ENCODE peak calls at places on chromosomes 7 and 10, in seven cellular contexts. One of them, this sample, is unnamed.

GRCh38 chr7:2313450-2314208 is 612 bp downstream of the SNX8 start:
- DNase-seq in pancreas: no peak
- DNase-seq in CD8-positive, alpha-beta memory T cell: no peak
- DNase-seq in A549: no peak
- DNase-seq in gastrocnemius medialis: no peak
- DNase-seq in ovary: no peak
- DNase-seq in stomach: peak; percentile 34
- DNase-seq in this sample: peak; percentile 52

GRCh38 chr10:122878799-122879338 is 512 bp downstream of the FAM24B start:
- DNase-seq in A549: no peak
- DNase-seq in CD8-positive, alpha-beta memory T cell: no peak
- DNase-seq in stomach: no peak
- DNase-seq in pancreas: no peak
- DNase-seq in ovary: no peak
- DNase-seq in gastrocnemius medialis: no peak
- DNase-seq in this sample: no peak

GRCh38 chr10:58856508-58857240 is 319.8 kb upstream of the PHYHIPL start:
- DNase-seq in stomach: no peak
- DNase-seq in ovary: no peak
- DNase-seq in A549: peak; percentile 94
- DNase-seq in CD8-positive, alpha-beta memory T cell: no peak
- DNase-seq in pancreas: no peak
- DNase-seq in gastrocnemius medialis: peak; percentile 26
- DNase-seq in this sample: peak; percentile 94

GRCh38 chr7:31408120-31408729 is 67.7 kb upstream of the NEUROD6 start:
- DNase-seq in pancreas: no peak
- DNase-seq in ovary: no peak
- DNase-seq in A549: peak; percentile 94
- DNase-seq in stomach: no peak
- DNase-seq in gastrocnemius medialis: no peak
- DNase-seq in CD8-positive, alpha-beta memory T cell: no peak
- DNase-seq in this sample: peak; percentile 48

GRCh38 chr10:130805635-130806030 is 505.9 kb downstream of the TCERG1L start:
- DNase-seq in ovary: no peak
- DNase-seq in pancreas: no peak
- DNase-seq in CD8-positive, alpha-beta memory T cell: no peak
- DNase-seq in stomach: no peak
- DNase-seq in A549: no peak
- DNase-seq in gastrocnemius medialis: no peak
- DNase-seq in this sample: no peak

GRCh38 chr10:121774813-121775212 is 153.0 kb downstream of the ATE1 start:
- DNase-seq in stomach: no peak
- DNase-seq in ovary: no peak
- DNase-seq in CD8-positive, alpha-beta memory T cell: no peak
- DNase-seq in gastrocnemius medialis: peak; percentile 13
- DNase-seq in pancreas: no peak
- DNase-seq in A549: no peak
- DNase-seq in this sample: no peak

GRCh38 chr7:51238981-51239495 is 77.6 kb downstream of the COBL start:
- DNase-seq in ovary: no peak
- DNase-seq in pancreas: no peak
- DNase-seq in gastrocnemius medialis: no peak
- DNase-seq in A549: no peak
- DNase-seq in CD8-positive, alpha-beta memory T cell: no peak
- DNase-seq in stomach: no peak
- DNase-seq in this sample: no peak

GRCh38 chr10:87605656-87606308 is 53.9 kb upstream of the PAPSS2 start:
- DNase-seq in pancreas: no peak
- DNase-seq in gastrocnemius medialis: no peak
- DNase-seq in A549: no peak
- DNase-seq in ovary: no peak
- DNase-seq in CD8-positive, alpha-beta memory T cell: no peak
- DNase-seq in stomach: no peak
- DNase-seq in this sample: no peak

GRCh38 chr7:105355701-105356100 is 33.0 kb downstream of the SRPK2 start:
- DNase-seq in ovary: no peak
- DNase-seq in stomach: no peak
- DNase-seq in CD8-positive, alpha-beta memory T cell: no peak
- DNase-seq in pancreas: no peak
- DNase-seq in A549: no peak
- DNase-seq in gastrocnemius medialis: no peak
- DNase-seq in this sample: no peak

GRCh38 chr7:80770675-80771081 is 132.2 kb downstream of the CD36 start:
- DNase-seq in ovary: no peak
- DNase-seq in stomach: no peak
- DNase-seq in A549: peak; percentile 22
- DNase-seq in CD8-positive, alpha-beta memory T cell: no peak
- DNase-seq in pancreas: no peak
- DNase-seq in gastrocnemius medialis: no peak
- DNase-seq in this sample: no peak

GRCh38 chr7:104656467-104656866 is 328.1 kb downstream of the LHFPL3 start:
- DNase-seq in gastrocnemius medialis: no peak
- DNase-seq in ovary: no peak
- DNase-seq in A549: no peak
- DNase-seq in stomach: no peak
- DNase-seq in CD8-positive, alpha-beta memory T cell: no peak
- DNase-seq in pancreas: no peak
- DNase-seq in this sample: no peak

GRCh38 chr7:123653162-123653561 is 2.5 kb upstream of the LMOD2 start:
- DNase-seq in pancreas: no peak
- DNase-seq in ovary: no peak
- DNase-seq in A549: no peak
- DNase-seq in CD8-positive, alpha-beta memory T cell: no peak
- DNase-seq in stomach: no peak
- DNase-seq in gastrocnemius medialis: no peak
- DNase-seq in this sample: no peak

GRCh38 chr7:111919690-111920179 is 286.5 kb downstream of the DOCK4 start:
- DNase-seq in stomach: no peak
- DNase-seq in ovary: no peak
- DNase-seq in CD8-positive, alpha-beta memory T cell: no peak
- DNase-seq in A549: no peak
- DNase-seq in pancreas: no peak
- DNase-seq in gastrocnemius medialis: no peak
- DNase-seq in this sample: peak; percentile 54

GRCh38 chr7:72404743-72405142 is 7.4 kb downstream of the CALN1 start:
- DNase-seq in ovary: no peak
- DNase-seq in stomach: no peak
- DNase-seq in CD8-positive, alpha-beta memory T cell: no peak
- DNase-seq in pancreas: no peak
- DNase-seq in gastrocnemius medialis: no peak
- DNase-seq in A549: no peak
- DNase-seq in this sample: no peak

GRCh38 chr7:158695726-158696452 is 8.7 kb downstream of the NCAPG2 start:
- DNase-seq in gastrocnemius medialis: peak; percentile 30
- DNase-seq in pancreas: no peak
- DNase-seq in CD8-positive, alpha-beta memory T cell: peak; percentile 37
- DNase-seq in A549: peak; percentile 76
- DNase-seq in stomach: peak; percentile 49
- DNase-seq in ovary: peak; percentile 72
- DNase-seq in this sample: peak; percentile 66

GRCh38 chr10:72353028-72353962 is 1.4 kb downstream of the DNAJB12 start:
- DNase-seq in pancreas: no peak
- DNase-seq in CD8-positive, alpha-beta memory T cell: no peak
- DNase-seq in ovary: no peak
- DNase-seq in gastrocnemius medialis: no peak
- DNase-seq in A549: peak; percentile 40
- DNase-seq in stomach: no peak
- DNase-seq in this sample: no peak

GRCh38 chr7:142817506-142817905 is 37.4 kb upstream of the EPHB6 start:
- DNase-seq in pancreas: no peak
- DNase-seq in CD8-positive, alpha-beta memory T cell: no peak
- DNase-seq in ovary: no peak
- DNase-seq in gastrocnemius medialis: no peak
- DNase-seq in A549: no peak
- DNase-seq in stomach: no peak
- DNase-seq in this sample: no peak

GRCh38 chr10:86335831-86336230 is 30.8 kb downstream of the GRID1 start:
- DNase-seq in A549: no peak
- DNase-seq in pancreas: no peak
- DNase-seq in stomach: no peak
- DNase-seq in CD8-positive, alpha-beta memory T cell: no peak
- DNase-seq in ovary: no peak
- DNase-seq in gastrocnemius medialis: no peak
- DNase-seq in this sample: no peak

GRCh38 chr10:60433684-60434083 is 44.0 kb upstream of the ANK3 start:
- DNase-seq in ovary: no peak
- DNase-seq in stomach: no peak
- DNase-seq in pancreas: no peak
- DNase-seq in gastrocnemius medialis: no peak
- DNase-seq in CD8-positive, alpha-beta memory T cell: no peak
- DNase-seq in A549: no peak
- DNase-seq in this sample: no peak

GRCh38 chr10:1657500-1657899 is 79.8 kb downstream of the ADARB2 start:
- DNase-seq in CD8-positive, alpha-beta memory T cell: no peak
- DNase-seq in ovary: no peak
- DNase-seq in gastrocnemius medialis: no peak
- DNase-seq in stomach: no peak
- DNase-seq in pancreas: no peak
- DNase-seq in A549: no peak
- DNase-seq in this sample: no peak

GRCh38 chr7:7254319-7254718 is 72.0 kb downstream of the C1GALT1 start:
- DNase-seq in CD8-positive, alpha-beta memory T cell: no peak
- DNase-seq in pancreas: no peak
- DNase-seq in ovary: no peak
- DNase-seq in A549: no peak
- DNase-seq in stomach: no peak
- DNase-seq in gastrocnemius medialis: no peak
- DNase-seq in this sample: no peak

GRCh38 chr7:7254908-7255307 is 72.6 kb downstream of the C1GALT1 start:
- DNase-seq in ovary: no peak
- DNase-seq in gastrocnemius medialis: no peak
- DNase-seq in pancreas: no peak
- DNase-seq in stomach: no peak
- DNase-seq in A549: no peak
- DNase-seq in CD8-positive, alpha-beta memory T cell: no peak
- DNase-seq in this sample: no peak

GRCh38 chr7:7256731-7257274 is 74.5 kb downstream of the C1GALT1 start:
- DNase-seq in CD8-positive, alpha-beta memory T cell: no peak
- DNase-seq in pancreas: no peak
- DNase-seq in ovary: no peak
- DNase-seq in A549: no peak
- DNase-seq in stomach: no peak
- DNase-seq in gastrocnemius medialis: peak; percentile 22
- DNase-seq in this sample: no peak

GRCh38 chr7:7261863-7262262 is 79.5 kb downstream of the C1GALT1 start:
- DNase-seq in CD8-positive, alpha-beta memory T cell: no peak
- DNase-seq in stomach: no peak
- DNase-seq in ovary: no peak
- DNase-seq in pancreas: no peak
- DNase-seq in A549: no peak
- DNase-seq in gastrocnemius medialis: no peak
- DNase-seq in this sample: no peak

DNA sequence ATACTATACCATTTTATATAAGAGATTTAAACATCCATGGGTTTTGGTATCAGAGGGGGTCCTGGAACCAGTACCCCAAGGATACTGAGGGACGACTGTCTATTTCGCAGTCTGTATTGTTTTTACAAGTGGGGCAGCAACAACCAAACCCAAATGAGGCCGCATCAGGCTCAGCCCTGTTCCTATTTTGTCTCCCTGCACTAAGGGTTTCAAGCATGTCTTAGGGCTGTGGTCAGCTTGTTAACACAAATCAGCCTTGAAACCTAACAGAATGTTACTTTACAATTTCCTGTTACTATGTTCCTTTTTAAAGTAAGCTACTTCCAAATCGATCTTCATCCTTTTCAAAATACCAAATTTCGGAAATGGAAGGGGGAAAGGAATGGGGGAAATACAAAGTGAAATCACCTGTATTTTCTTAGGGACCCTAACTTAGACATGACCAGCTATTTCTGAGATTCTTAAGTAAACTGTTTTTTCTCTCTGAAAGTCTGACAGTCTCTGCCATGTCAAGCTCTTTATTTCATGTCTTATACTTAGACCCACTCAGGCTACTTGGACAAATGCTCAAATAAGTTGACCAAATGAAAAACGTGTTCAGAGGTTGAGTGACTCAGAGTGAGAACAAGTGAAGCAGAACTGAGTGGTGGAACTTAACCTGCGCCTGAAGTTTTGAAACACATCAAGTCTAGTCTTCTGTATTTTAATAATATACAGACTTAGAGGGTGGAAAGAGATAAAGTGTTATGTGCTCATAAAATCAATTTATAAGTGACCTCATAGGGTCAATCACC is 75.8 kb downstream of the C1GALT1 start:
- DNase-seq in A549: no peak
- DNase-seq in pancreas: no peak
- DNase-seq in CD8-positive, alpha-beta memory T cell: peak; percentile 11
- DNase-seq in ovary: no peak
- DNase-seq in stomach: no peak
- DNase-seq in gastrocnemius medialis: no peak
- DNase-seq in this sample: no peak
- H3K27ac ChIP-seq in A549: no peak overlapping the region
- H3K27ac ChIP-seq in pancreas: no peak overlapping the region
- H3K27ac ChIP-seq in CD8-positive, alpha-beta memory T cell: peak overlapping the region; percentile 77
- H3K27ac ChIP-seq in ovary: no peak overlapping the region
- H3K27ac ChIP-seq in stomach: peak overlapping the region; percentile 75
- H3K27ac ChIP-seq in gastrocnemius medialis: no peak overlapping the region
- H3K27ac ChIP-seq in this sample: no peak overlapping the region

DNA sequence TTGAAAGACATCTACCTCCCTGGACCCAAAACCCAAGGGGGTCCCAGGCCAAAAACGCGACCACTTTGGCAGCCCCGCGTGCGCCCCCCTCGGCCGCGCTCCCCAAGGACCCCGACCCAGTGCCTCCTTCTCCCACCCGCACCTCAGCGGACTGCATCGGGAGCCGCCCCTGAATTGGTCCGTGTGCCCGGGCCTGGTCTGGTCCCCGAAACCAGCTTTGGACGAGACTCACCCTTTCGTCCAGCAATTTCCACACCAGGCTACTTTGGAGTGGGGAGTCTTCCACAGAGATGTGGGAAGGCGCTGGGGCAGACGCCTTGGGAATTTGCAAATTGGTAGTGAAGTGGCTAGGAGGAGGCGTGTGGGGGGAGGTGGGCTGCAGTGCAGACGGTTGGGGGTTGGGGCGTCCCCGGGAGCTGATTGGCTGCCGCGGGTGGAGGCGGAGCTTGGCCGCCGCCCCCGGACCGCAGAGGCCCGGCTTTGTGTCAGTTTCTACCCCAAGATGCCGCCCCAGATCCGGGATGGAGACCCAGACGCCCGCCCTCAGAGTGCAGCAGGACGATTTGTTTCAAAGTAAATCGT is 16.9 kb downstream of the TCAF1 start:
- DNase-seq in stomach: no peak
- DNase-seq in ovary: peak; percentile 83
- DNase-seq in pancreas: no peak
- DNase-seq in CD8-positive, alpha-beta memory T cell: no peak
- DNase-seq in gastrocnemius medialis: no peak
- DNase-seq in A549: no peak
- DNase-seq in this sample: no peak
- H3K4me3 ChIP-seq in stomach: peak overlapping the region; percentile 46
- H3K4me3 ChIP-seq in ovary: peak overlapping the region; percentile 32
- H3K4me3 ChIP-seq in pancreas: no peak overlapping the region
- H3K4me3 ChIP-seq in CD8-positive, alpha-beta memory T cell: no peak overlapping the region
- H3K4me3 ChIP-seq in gastrocnemius medialis: peak overlapping the region; percentile 52
- H3K4me3 ChIP-seq in A549: no peak overlapping the region
- H3K4me3 ChIP-seq in this sample: no peak overlapping the region

GRCh38 chr10:112382539-112383235 is 8.8 kb downstream of the ACSL5 start:
- DNase-seq in stomach: no peak
- DNase-seq in CD8-positive, alpha-beta memory T cell: no peak
- DNase-seq in pancreas: no peak
- DNase-seq in A549: no peak
- DNase-seq in ovary: no peak
- DNase-seq in gastrocnemius medialis: no peak
- DNase-seq in this sample: peak; percentile 12
- H3K27ac ChIP-seq in stomach: peak overlapping the region; percentile 71
- H3K27ac ChIP-seq in CD8-positive, alpha-beta memory T cell: no peak overlapping the region
- H3K27ac ChIP-seq in pancreas: no peak overlapping the region
- H3K27ac ChIP-seq in A549: no peak overlapping the region
- H3K27ac ChIP-seq in ovary: no peak overlapping the region
- H3K27ac ChIP-seq in gastrocnemius medialis: no peak overlapping the region
- H3K27ac ChIP-seq in this sample: no peak overlapping the region

GRCh38 chr10:81876253-81876731 is 1.3 kb downstream of the NRG3 start:
- DNase-seq in CD8-positive, alpha-beta memory T cell: no peak
- DNase-seq in pancreas: peak; percentile 45
- DNase-seq in A549: no peak
- DNase-seq in stomach: no peak
- DNase-seq in ovary: no peak
- DNase-seq in gastrocnemius medialis: no peak
- DNase-seq in this sample: no peak
- H3K4me3 ChIP-seq in CD8-positive, alpha-beta memory T cell: no peak overlapping the region
- H3K4me3 ChIP-seq in pancreas: no peak overlapping the region
- H3K4me3 ChIP-seq in A549: no peak overlapping the region
- H3K4me3 ChIP-seq in stomach: peak overlapping the region; percentile 46
- H3K4me3 ChIP-seq in ovary: no peak overlapping the region
- H3K4me3 ChIP-seq in gastrocnemius medialis: no peak overlapping the region
- H3K4me3 ChIP-seq in this sample: no peak overlapping the region